ENCODE peak calls at places on chromosomes 7 and 10, in five cellular contexts. N is cardiac muscle cell, O is lung, U is mammary epithelial cell, H is tibial artery. C is an unnamed sample.

GRCh38 chr10:131997366-131998049 is 15.8 kb upstream of the BNIP3 start:
- DNase-seq in N (peak), O (peak), U (no peak), H (peak), C (peak)

GRCh38 chr10:74394416-74394969 is 243.5 kb downstream of the ADK start:
- DNase-seq in N (no peak), O (no peak), U (no peak), H (no peak), C (no peak)

GRCh38 chr7:42624471-42624870 is 287.4 kb downstream of the C7orf25 start:
- DNase-seq in N (peak), O (no peak), U (peak), H (no peak), C (no peak)

GRCh38 chr10:96641896-96642295 is 55.1 kb upstream of the TM9SF3 start:
- DNase-seq in N (no peak), O (no peak), U (no peak), H (no peak), C (no peak)

GRCh38 chr7:79296553-79297320 is 156.7 kb downstream of the MAGI2 start:
- DNase-seq in N (no peak), O (no peak), U (peak), H (no peak), C (no peak)

GRCh38 chr10:81600185-81600584 is 274.8 kb upstream of the NRG3 start:
- DNase-seq in N (peak), O (no peak), U (peak), H (no peak), C (no peak)

GRCh38 chr7:1065263-1066260 is 21.2 kb downstream of the GPR146 start:
- DNase-seq in N (peak), O (peak), U (peak), H (peak), C (peak)

GRCh38 chr10:15116225-15116624 is 19.1 kb downstream of the RPP38 start:
- DNase-seq in N (no peak), O (no peak), U (no peak), H (no peak), C (no peak)

GRCh38 chr10:123069271-123069670 is 60.5 kb downstream of the ACADSB start:
- DNase-seq in N (no peak), O (no peak), U (no peak), H (no peak), C (no peak)

GRCh38 chr10:100743626-100744135 is 1.7 kb upstream of the PAX2 start:
- DNase-seq in N (peak), O (no peak), U (peak), H (no peak), C (no peak)

GRCh38 chr7:81190997-81191747 is 272.3 kb upstream of the SEMA3C start:
- DNase-seq in N (peak), O (no peak), U (peak), H (no peak), C (no peak)

GRCh38 chr10:3452234-3452633 is 279.7 kb upstream of the PITRM1 start:
- DNase-seq in N (peak), O (no peak), U (peak), H (no peak), C (no peak)

GRCh38 chr10:116281780-116282179 is 8.8 kb upstream of the GFRA1 start:
- DNase-seq in N (no peak), O (no peak), U (no peak), H (no peak), C (no peak)

GRCh38 chr10:69338547-69339450 is 60.5 kb downstream of the HK1 start:
- DNase-seq in N (no peak), O (no peak), U (no peak), H (no peak), C (peak)

GRCh38 chr7:145557805-145558204 is 558.8 kb upstream of the CNTNAP2 start:
- DNase-seq in N (no peak), O (no peak), U (no peak), H (no peak), C (no peak)

GRCh38 chr7:75642810-75643486 is 95.8 kb downstream of the HIP1 start:
- DNase-seq in N (peak), O (peak), U (peak), H (peak), C (peak)

GRCh38 chr7:139043823-139044812 is 8.3 kb upstream of the ZC3HAV1L start:
- DNase-seq in N (no peak), O (no peak), U (peak), H (no peak), C (no peak)

GRCh38 chr7:30926323-30926722 is 14.7 kb downstream of the AQP1 start:
- DNase-seq in N (no peak), O (peak), U (no peak), H (peak), C (no peak)

GRCh38 chr7:65379318-65379717 is 5.7 kb downstream of the ZNF92 start:
- DNase-seq in N (peak), O (no peak), U (peak), H (no peak), C (no peak)

GRCh38 chr7:115911466-115911865 is 119.1 kb downstream of the TFEC start:
- DNase-seq in N (no peak), O (no peak), U (no peak), H (no peak), C (no peak)

GRCh38 chr7:83921798-83922607 is 272.6 kb downstream of the SEMA3A start:
- DNase-seq in N (peak), O (no peak), U (no peak), H (no peak), C (no peak)

GRCh38 chr7:121945066-121945848 is 72.3 kb downstream of the PTPRZ1 start:
- DNase-seq in N (no peak), O (no peak), U (peak), H (no peak), C (no peak)

GRCh38 chr7:155660059-155660757 is 15.7 kb downstream of the RBM33 start:
- DNase-seq in N (no peak), O (no peak), U (peak), H (no peak), C (no peak)

GRCh38 chr10:86365346-86366032 is 1.1 kb downstream of the GRID1 start:
- DNase-seq in N (no peak), O (no peak), U (no peak), H (peak), C (no peak)

GRCh38 chr10:86362566-86363183 is 3.9 kb downstream of the GRID1 start:
- DNase-seq in N (no peak), O (no peak), U (no peak), H (peak), C (no peak)

GRCh38 chr10:86364551-86365345 is 1.8 kb downstream of the GRID1 start:
- DNase-seq in N (peak), O (no peak), U (no peak), H (peak), C (peak)

GRCh38 chr10:86363184-86363832 is 3.3 kb downstream of the GRID1 start:
- DNase-seq in N (peak), O (no peak), U (peak), H (peak), C (no peak)

GRCh38 chr10:86363833-86364511 is 2.6 kb downstream of the GRID1 start:
- DNase-seq in N (no peak), O (no peak), U (peak), H (peak), C (no peak)
- TF ChIP-seq CTCF in N (no peak), O (no peak), U (no peak), H (no peak), C (no peak)

GRCh38 chr10:37775612-37776011 is 81.8 kb downstream of the ZNF248 start:
- DNase-seq in N (no peak), O (no peak), U (no peak), H (no peak), C (no peak)

GRCh38 chr10:37780536-37780935 is 76.9 kb downstream of the ZNF248 start:
- DNase-seq in N (no peak), O (no peak), U (no peak), H (no peak), C (no peak)

GRCh38 chr10:37774351-37774750 is 83.1 kb downstream of the ZNF248 start:
- DNase-seq in N (no peak), O (no peak), U (no peak), H (no peak), C (no peak)

DNA sequence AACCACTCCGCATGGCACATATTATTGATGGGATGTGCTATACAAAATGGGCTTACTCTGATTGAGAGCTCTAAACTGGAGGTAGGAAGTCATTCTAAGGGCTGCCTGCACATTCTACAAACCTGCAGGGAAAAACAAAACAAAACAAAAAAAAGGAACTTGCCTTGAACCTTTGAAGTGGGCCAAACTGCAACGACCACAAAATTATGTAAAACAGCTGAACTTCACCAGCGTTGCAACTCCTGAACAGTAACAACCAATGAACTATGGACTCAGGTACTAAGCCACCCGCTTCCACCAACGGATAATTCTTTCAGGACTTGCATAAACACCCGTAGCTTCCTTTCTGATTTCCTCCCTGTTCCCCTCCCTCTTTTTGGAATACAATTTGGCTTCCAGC is 80.4 kb downstream of the ZNF248 start:
- DNase-seq in N (no peak), O (no peak), U (no peak), H (no peak), C (no peak)
- H3K27ac ChIP-seq in N (no peak), O (no peak), U (no peak), H (no peak), C (no peak)

GRCh38 chr7:151859948-151860685 is 16.8 kb downstream of the PRKAG2 start:
- DNase-seq in N (no peak), O (no peak), U (no peak), H (no peak), C (no peak)

GRCh38 chr7:151857866-151858440 is 19.0 kb downstream of the PRKAG2 start:
- DNase-seq in N (no peak), O (no peak), U (no peak), H (no peak), C (no peak)

GRCh38 chr7:151859111-151859947 is 17.6 kb downstream of the PRKAG2 start:
- DNase-seq in N (no peak), O (no peak), U (no peak), H (no peak), C (no peak)

GRCh38 chr7:151857412-151857811 is 19.5 kb downstream of the PRKAG2 start:
- DNase-seq in N (no peak), O (no peak), U (no peak), H (no peak), C (no peak)

DNA sequence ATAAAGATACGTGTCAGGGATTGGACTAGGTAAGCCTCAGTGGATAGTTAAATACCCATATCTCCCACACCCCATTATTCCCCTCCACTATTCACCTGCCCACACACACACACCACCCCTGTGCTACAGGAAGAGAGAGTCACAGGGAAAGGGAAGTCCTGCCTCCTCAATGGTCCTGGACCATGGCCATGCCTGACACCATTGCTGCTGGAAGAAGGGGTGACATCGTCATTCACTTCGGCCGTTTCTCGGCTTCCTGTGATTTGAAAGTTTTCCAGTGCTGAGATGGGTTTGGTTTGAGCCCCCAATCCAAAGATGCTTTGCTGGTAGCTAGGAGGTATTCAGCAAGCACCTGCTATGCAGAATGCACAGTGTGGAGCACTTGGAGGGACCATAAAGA is 18.5 kb downstream of the PRKAG2 start:
- DNase-seq in N (no peak), O (no peak), U (no peak), H (no peak), C (no peak)
- H3K4me3 ChIP-seq in N (no peak), O (no peak), U (no peak), H (no peak), C (no peak)

DNA sequence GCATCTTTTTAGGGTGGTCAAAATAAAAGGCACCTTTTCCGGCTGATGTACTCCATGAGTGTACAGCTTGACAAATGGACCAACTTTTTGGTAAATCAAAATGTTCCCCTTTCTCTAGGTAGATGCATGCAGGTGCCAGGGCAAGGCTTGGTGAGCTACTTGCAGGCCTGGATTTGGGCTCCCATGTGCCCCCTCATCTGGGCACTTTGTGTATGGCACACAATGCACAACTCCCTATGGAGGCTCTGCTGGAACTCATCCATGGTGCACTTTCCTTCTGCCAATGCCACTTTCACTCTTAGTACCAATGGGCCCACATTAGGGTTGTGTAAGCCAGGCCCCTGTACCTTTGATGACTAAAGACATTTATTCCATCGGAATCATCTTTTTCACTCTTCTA is 300.8 kb downstream of the SDHAF3 start:
- DNase-seq in N (no peak), O (no peak), U (no peak), H (no peak), C (no peak)
- TF ChIP-seq CTCF in N (no peak), O (no peak), U (no peak), H (no peak), C (no peak)

C was measured in psoas muscle.